ENCODE peak calls at places on chromosomes 12 and 14, in seven cellular contexts. G is ACHN; F is activated CD4-positive, alpha-beta T cell treated with anti-CD3 and anti-CD28 coated beads for 24 hours; M is HL-60; D is pons; R is NCI-H1105; I is nephron progenitor cell. Q is an unnamed sample.

GRCh38 chr14:55599250-55599879 is 19.4 kb downstream of the KTN1 start:
- DNase-seq in D (no peak), G (no peak), I (no peak), F (no peak), R (no peak), M (no peak), Q (no peak)

GRCh38 chr14:63773504-63773903 is 45.6 kb upstream of the SGPP1 start:
- DNase-seq in M (no peak), D (no peak), G (no peak), R (no peak), I (no peak), F (no peak), Q (no peak)

GRCh38 chr12:108228746-108229145 is 99.7 kb downstream of the WSCD2 start:
- DNase-seq in D (peak; percentile 19), G (no peak), R (no peak), F (no peak), M (no peak), I (no peak), Q (no peak)

GRCh38 chr12:12020762-12021161 is 50.0 kb upstream of the BCL2L14 start:
- DNase-seq in D (no peak), R (no peak), M (no peak), G (no peak), I (no peak), F (no peak), Q (no peak)

GRCh38 chr12:116540617-116541152 is 18.5 kb upstream of the MAP1LC3B2 start:
- DNase-seq in I (no peak), G (no peak), D (no peak), R (no peak), M (no peak), F (no peak), Q (no peak)

GRCh38 chr12:24719293-24719721 is 229.6 kb downstream of the BCAT1 start:
- DNase-seq in I (no peak), R (no peak), G (peak; percentile 31), M (no peak), D (no peak), F (peak; percentile 24), Q (no peak)

GRCh38 chr14:60734465-60735242 is at the start of gene MNAT1:
- DNase-seq in D (peak; percentile 78), I (peak; percentile 79), F (peak; percentile 69), G (peak; percentile 80), M (peak; percentile 58), R (peak; percentile 84), Q (peak; percentile 60)

GRCh38 chr14:105502446-105503295 is 11.6 kb downstream of the TEDC1 start:
- DNase-seq in D (no peak), R (no peak), F (no peak), G (no peak), I (no peak), M (no peak), Q (no peak)

GRCh38 chr12:27274706-27275105 is 30.6 kb downstream of the STK38L start:
- DNase-seq in M (no peak), R (no peak), D (no peak), F (no peak), I (no peak), G (no peak), Q (no peak)

GRCh38 chr14:63383776-63384367 is 65.1 kb upstream of the GPHB5 start:
- DNase-seq in I (no peak), M (peak; percentile 16), F (no peak), R (no peak), D (peak; percentile 13), G (no peak), Q (no peak)

GRCh38 chr12:90922068-90922743 is 32.8 kb downstream of the CCER1 start:
- DNase-seq in I (no peak), R (no peak), G (no peak), D (no peak), F (no peak), M (no peak), Q (no peak)

GRCh38 chr12:57474430-57474829 is 5.2 kb downstream of the ARHGAP9 start:
- DNase-seq in F (no peak), M (no peak), D (no peak), I (no peak), R (no peak), G (no peak), Q (no peak)

GRCh38 chr12:21509768-21510167 is 8.2 kb downstream of the GOLT1B start:
- DNase-seq in M (no peak), F (no peak), I (no peak), G (no peak), D (no peak), R (no peak), Q (no peak)

GRCh38 chr12:42935756-42936155 is 346.2 kb upstream of the PRICKLE1 start:
- DNase-seq in R (no peak), D (no peak), M (no peak), F (no peak), I (no peak), G (no peak), Q (no peak)

GRCh38 chr14:74941676-74942097 is 13.7 kb downstream of the PGF start:
- DNase-seq in F (peak; percentile 30), I (no peak), D (peak; percentile 89), G (peak; percentile 20), R (no peak), M (no peak), Q (peak; percentile 13)

GRCh38 chr12:121770388-121770787 is 23.1 kb downstream of the RHOF start:
- DNase-seq in R (no peak), D (no peak), I (no peak), G (no peak), F (no peak), M (no peak), Q (no peak)

GRCh38 chr14:98909251-98909944 is 362.6 kb downstream of the BCL11B start:
- DNase-seq in G (peak; percentile 13), I (no peak), D (no peak), F (no peak), M (no peak), R (no peak), Q (no peak)

GRCh38 chr12:32155911-32156585 is 49.4 kb downstream of the BICD1 start:
- DNase-seq in R (no peak), M (no peak), G (no peak), F (no peak), D (no peak), I (no peak), Q (no peak)

GRCh38 chr14:88385212-88386101 is at the start of gene SPATA7:
- DNase-seq in F (peak; percentile 63), G (peak; percentile 84), I (peak; percentile 96), D (peak; percentile 93), M (peak; percentile 68), R (peak; percentile 98), Q (peak; percentile 66)

GRCh38 chr12:131057211-131057721 is 103.6 kb downstream of the ADGRD1 start:
- DNase-seq in I (no peak), R (no peak), M (no peak), D (peak; percentile 16), G (no peak), F (no peak), Q (no peak)

GRCh38 chr12:127519766-127520165 is 747.2 kb upstream of the TMEM132C start:
- DNase-seq in F (no peak), G (no peak), M (no peak), D (no peak), R (no peak), I (no peak), Q (no peak)

GRCh38 chr12:62466018-62466595 is 519 bp upstream of the MON2 start:
- DNase-seq in F (peak; percentile 3), R (peak; percentile 7), D (peak; percentile 58), M (no peak), G (peak; percentile 65), I (peak; percentile 32), Q (no peak)

GRCh38 chr14:60348211-60348610 is 99.2 kb downstream of the PPM1A start:
- DNase-seq in F (no peak), M (no peak), R (peak; percentile 91), G (no peak), D (no peak), I (no peak), Q (no peak)

GRCh38 chr12:64450711-64451486 is 1.0 kb upstream of the TBK1 start:
- DNase-seq in R (peak; percentile 11), M (peak; percentile 27), I (no peak), D (peak; percentile 53), G (peak; percentile 52), F (no peak), Q (no peak)

GRCh38 chr14:21534576-21534975 is 8.4 kb upstream of the SALL2 start:
- DNase-seq in M (no peak), R (no peak), I (no peak), F (no peak), G (no peak), D (no peak), Q (no peak)

GRCh38 chr12:132257206-132257954 is 72.0 kb downstream of the GALNT9 start:
- DNase-seq in D (no peak), I (no peak), F (no peak), G (no peak), R (no peak), M (no peak), Q (no peak)

GRCh38 chr12:65695077-65695865 is 129.0 kb upstream of the HMGA2 start:
- DNase-seq in I (no peak), D (peak; percentile 9), M (no peak), R (no peak), G (peak; percentile 100), F (no peak), Q (no peak)

GRCh38 chr12:95838125-95838524 is 20.6 kb upstream of the SNRPF start:
- DNase-seq in R (peak; percentile 65), G (peak; percentile 68), F (no peak), D (no peak), M (no peak), I (no peak), Q (no peak)

GRCh38 chr14:102949062-102949800 is 26.8 kb downstream of the AMN start:
- DNase-seq in M (peak; percentile 75), R (no peak), I (no peak), F (no peak), G (no peak), D (peak; percentile 57), Q (no peak)

GRCh38 chr12:104708891-104709290 is 249.2 kb downstream of the SLC41A2 start:
- DNase-seq in M (no peak), R (no peak), I (no peak), D (no peak), G (no peak), F (no peak), Q (no peak)

GRCh38 chr12:96046543-96047137 is 11.3 kb upstream of the LTA4H start:
- DNase-seq in G (no peak), M (no peak), R (no peak), I (no peak), D (no peak), F (no peak), Q (no peak)

GRCh38 chr14:26522985-26523384 is 74.8 kb downstream of the NOVA1 start:
- DNase-seq in F (no peak), G (peak; percentile 5), R (no peak), I (no peak), D (no peak), M (no peak), Q (no peak)

GRCh38 chr14:73712540-73713141 is 1.5 kb downstream of the PNMA1 start:
- DNase-seq in F (peak; percentile 22), M (no peak), D (peak; percentile 36), R (peak; percentile 55), G (peak; percentile 29), I (no peak), Q (no peak)

GRCh38 chr12:95336387-95337067 is 118.9 kb downstream of the VEZT start:
- DNase-seq in F (no peak), I (peak; percentile 55), D (peak; percentile 86), M (no peak), R (peak; percentile 86), G (peak; percentile 13), Q (no peak)

GRCh38 chr12:121986494-121987245 is 35.0 kb upstream of the BCL7A start:
- DNase-seq in R (no peak), M (no peak), G (no peak), I (no peak), D (no peak), F (no peak), Q (no peak)

GRCh38 chr12:63922446-63922845 is 77.9 kb downstream of the SRGAP1 start:
- DNase-seq in D (no peak), M (peak; percentile 6), F (no peak), I (no peak), R (no peak), G (peak; percentile 60), Q (no peak)

Q was measured in activated naive CD8-positive, alpha-beta T cell treated with anti-CD3 and anti-CD28 coated beads, Interleukin-2, amount 50 U/mL, for 16 hours.